ENCODE peak calls at places on chromosomes 16 and 17, in four cellular contexts. S is IMR-90, V is GM12878, T is endothelial cell of umbilical vein. U is an unnamed sample.

GRCh38 chr16:29899516-29900101 is at the start of gene SEZ6L2:
- DNase-seq in S (peak; percentile 86), V (no peak), T (peak; percentile 79), U (peak; percentile 77)

GRCh38 chr16:69701452-69701851 is 24.9 kb downstream of the NQO1 start:
- DNase-seq in S (no peak), V (no peak), T (no peak), U (no peak)

GRCh38 chr17:48753794-48754499 is 25.4 kb upstream of the HOXB13 start:
- DNase-seq in S (no peak), V (no peak), T (no peak), U (no peak)

GRCh38 chr16:70463235-70463634 is 8.8 kb downstream of the FCSK start:
- DNase-seq in S (no peak), V (no peak), T (no peak), U (no peak)

GRCh38 chr17:42142371-42142896 is 12.4 kb downstream of the RAB5C start:
- DNase-seq in S (peak; percentile 87), V (no peak), T (no peak), U (no peak)

GRCh38 chr16:14608604-14609003 is 21.5 kb downstream of the PARN start:
- DNase-seq in S (no peak), V (no peak), T (no peak), U (no peak)

GRCh38 chr16:11333696-11334095 is 11.6 kb upstream of the RMI2 start:
- DNase-seq in S (peak; percentile 64), V (no peak), T (no peak), U (no peak)

GRCh38 chr16:75570351-75571104 is 4.3 kb downstream of the GABARAPL2 start:
- DNase-seq in S (no peak), V (no peak), T (no peak), U (no peak)

GRCh38 chr17:41377546-41377945 is 4.6 kb downstream of the KRT34 start:
- DNase-seq in S (peak; percentile 37), V (no peak), T (peak; percentile 33), U (no peak)

GRCh38 chr16:424033-424622 is 1.3 kb upstream of the RAB11FIP3 start:
- DNase-seq in S (peak; percentile 94), V (no peak), T (peak; percentile 84), U (no peak)

GRCh38 chr16:56684926-56685590 is 2.8 kb downstream of the MT1X start:
- DNase-seq in S (no peak), V (no peak), T (no peak), U (no peak)

GRCh38 chr17:7478276-7479138 is 924 bp downstream of the ZBTB4 start:
- DNase-seq in S (peak; percentile 18), V (no peak), T (peak; percentile 35), U (peak; percentile 67)

GRCh38 chr16:84660973-84661372 is 12.7 kb downstream of the KLHL36 start:
- DNase-seq in S (no peak), V (no peak), T (peak; percentile 68), U (no peak)

GRCh38 chr16:31354394-31355291 is at the start of gene ITGAX:
- DNase-seq in S (peak; percentile 20), V (peak; percentile 70), T (peak; percentile 34), U (peak; percentile 79)

GRCh38 chr17:3922765-3923164 is 6.5 kb upstream of the P2RX1 start:
- DNase-seq in S (no peak), V (no peak), T (no peak), U (no peak)

DNA sequence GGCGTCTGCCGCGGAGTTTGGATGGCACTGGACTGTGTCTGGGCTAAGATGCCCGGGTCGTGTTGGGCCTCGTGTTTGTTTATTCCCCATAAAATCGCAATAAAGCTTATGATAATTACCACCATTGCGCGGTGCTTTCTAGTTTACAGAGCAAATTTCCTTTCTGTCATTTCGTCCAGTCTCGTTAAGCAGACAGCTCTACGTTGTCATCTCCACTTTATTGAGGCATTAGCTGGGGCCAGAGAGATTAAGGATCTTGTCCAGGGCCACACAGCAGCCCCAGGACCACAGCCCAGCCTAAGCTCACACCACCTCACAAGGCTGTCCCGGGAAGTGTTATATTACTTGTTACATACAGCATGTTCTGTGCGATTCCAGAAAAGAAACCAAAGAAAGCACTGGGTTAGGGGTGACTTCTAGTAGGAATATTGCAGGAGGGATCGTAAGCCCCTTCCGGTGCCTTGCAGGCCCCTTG is 6.4 kb downstream of the NOS2 start:
- DNase-seq in S (no peak), V (no peak), T (no peak), U (no peak)
- H3K4me2 ChIP-seq in S (peak overlapping the region; percentile 34), V (no peak overlapping the region), T (peak overlapping the region; percentile 19), U (no peak overlapping the region)

DNA sequence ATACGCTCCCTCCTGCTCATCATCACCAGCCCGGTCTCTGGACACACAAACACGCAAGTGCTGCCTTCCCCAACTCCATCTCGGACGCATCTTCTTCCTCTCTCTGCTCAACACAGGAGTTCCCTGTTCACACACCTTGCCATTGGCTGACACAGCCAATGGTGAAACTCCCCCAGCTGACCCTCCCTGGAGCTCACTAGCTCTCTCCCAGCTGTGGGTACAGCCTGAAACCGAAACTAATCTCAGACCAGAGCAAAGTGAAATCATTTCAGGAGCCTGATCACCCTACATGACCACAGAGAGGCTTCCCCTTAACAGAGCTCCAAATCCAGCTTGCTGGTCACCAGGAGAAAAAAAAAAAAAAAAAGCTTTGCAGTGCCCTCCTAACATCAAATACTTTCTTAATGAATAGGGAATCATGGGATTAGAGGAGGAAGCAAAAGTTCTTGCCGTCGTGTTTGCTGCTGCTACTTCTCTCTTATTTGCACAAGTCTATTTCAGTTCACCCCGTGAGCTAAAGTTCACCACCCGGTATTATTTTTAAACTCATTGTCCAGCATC is 8.3 kb downstream of the CUEDC1 start:
- DNase-seq in S (peak; percentile 78), V (peak; percentile 73), T (peak; percentile 70), U (no peak)
- TF ChIP-seq FOS in S (no peak), V (no peak), T (no peak), U (no peak)

GRCh38 chr17:29595943-29596774 is 3.2 kb downstream of the ANKRD13B start:
- DNase-seq in S (no peak), V (no peak), T (no peak), U (no peak)

GRCh38 chr17:29595107-29595942 is 2.4 kb downstream of the ANKRD13B start:
- DNase-seq in S (peak; percentile 49), V (no peak), T (no peak), U (no peak)

GRCh38 chr17:29594441-29595090 is 1.6 kb downstream of the ANKRD13B start:
- DNase-seq in S (no peak), V (no peak), T (no peak), U (no peak)

GRCh38 chr17:29596811-29597210 is 3.9 kb downstream of the ANKRD13B start:
- DNase-seq in S (no peak), V (no peak), T (no peak), U (peak; percentile 49)

DNA sequence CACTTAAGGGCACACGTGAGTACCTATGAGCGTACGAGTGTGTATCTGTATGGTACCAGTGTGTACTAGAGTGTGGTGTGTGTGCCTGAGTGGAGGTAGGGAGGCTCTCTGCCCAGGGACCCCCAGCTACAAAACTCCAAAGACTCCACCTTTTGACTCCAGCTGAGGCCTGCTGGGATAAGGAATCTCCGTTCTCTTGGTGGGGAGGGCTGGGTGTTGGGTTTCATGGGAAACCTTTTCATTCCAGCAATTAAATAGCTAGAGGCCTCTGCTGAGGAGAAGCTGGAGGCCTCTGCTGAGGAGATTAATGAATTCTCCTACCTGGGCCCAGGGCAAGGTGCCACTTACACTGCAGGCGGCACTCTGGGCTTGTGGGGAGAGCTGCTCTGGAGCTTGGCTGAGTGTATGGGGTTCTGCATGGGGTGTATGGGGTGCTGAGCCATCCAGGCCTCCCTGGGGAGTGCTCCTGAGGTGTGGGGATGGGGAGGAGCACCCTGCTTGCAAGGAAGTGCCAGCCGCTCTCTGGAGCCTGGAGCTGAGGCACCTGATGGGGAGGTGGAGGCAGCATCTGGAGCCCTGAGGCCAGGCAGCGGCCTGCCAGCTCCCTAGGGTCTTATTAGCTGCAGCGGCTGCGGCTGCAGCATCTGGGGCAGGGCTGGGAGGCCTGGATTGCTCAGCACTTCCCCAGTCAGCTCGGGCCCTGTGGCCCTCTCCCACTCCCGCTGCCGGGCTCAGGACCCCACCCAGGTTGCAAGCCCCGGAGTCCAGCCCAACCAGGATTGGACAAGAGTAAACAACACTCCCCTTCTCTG is 4.6 kb downstream of the ANKRD13B start:
- DNase-seq in S (no peak), V (no peak), T (no peak), U (no peak)
- H3K4me2 ChIP-seq in S (no peak overlapping the region), V (no peak overlapping the region), T (no peak overlapping the region), U (no peak overlapping the region)

GRCh38 chr16:71693168-71693567 is 31.3 kb downstream of the PHLPP2 start:
- DNase-seq in S (no peak), V (no peak), T (no peak), U (no peak)
- TF ChIP-seq FOS in S (no peak), V (no peak), T (no peak), U (no peak)

DNA sequence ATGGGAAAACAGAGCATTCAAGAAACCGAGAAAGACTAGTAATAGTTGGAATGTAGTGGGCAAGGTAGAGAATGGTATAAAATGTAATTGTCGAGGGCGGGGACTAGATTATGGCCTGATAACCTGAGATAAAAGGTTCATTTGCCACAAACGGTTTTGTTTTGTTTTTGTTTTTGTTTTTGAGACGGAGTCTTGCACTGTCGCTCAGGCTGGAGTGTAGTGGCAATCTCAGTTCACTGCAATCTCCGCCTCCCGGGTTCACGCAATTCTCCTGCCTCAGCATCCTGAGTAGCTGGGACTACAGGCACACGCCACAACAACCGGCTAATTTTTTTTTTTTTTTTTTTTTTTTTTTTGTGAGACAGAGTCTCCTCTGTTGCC is 1.4 kb downstream of the NEK8 start:
- DNase-seq in S (no peak), V (no peak), T (no peak), U (no peak)
- H3K4me2 ChIP-seq in S (no peak overlapping the region), V (no peak overlapping the region), T (no peak overlapping the region), U (no peak overlapping the region)

GRCh38 chr17:19371259-19372003 is 6.9 kb upstream of the MAPK7 start:
- DNase-seq in S (no peak), V (no peak), T (no peak), U (no peak)

GRCh38 chr17:19369107-19369778 is 6.7 kb upstream of the B9D1 start:
- DNase-seq in S (no peak), V (no peak), T (no peak), U (no peak)

GRCh38 chr17:19369846-19370492 is 7.4 kb upstream of the B9D1 start:
- DNase-seq in S (no peak), V (no peak), T (no peak), U (no peak)

GRCh38 chr17:19372004-19372365 is 6.3 kb upstream of the MAPK7 start:
- DNase-seq in S (no peak), V (no peak), T (no peak), U (no peak)

GRCh38 chr17:19370493-19370960 is 7.8 kb upstream of the MAPK7 start:
- DNase-seq in S (no peak), V (no peak), T (no peak), U (no peak)
- TF ChIP-seq FOS in S (no peak), V (no peak), T (no peak), U (no peak)

DNA sequence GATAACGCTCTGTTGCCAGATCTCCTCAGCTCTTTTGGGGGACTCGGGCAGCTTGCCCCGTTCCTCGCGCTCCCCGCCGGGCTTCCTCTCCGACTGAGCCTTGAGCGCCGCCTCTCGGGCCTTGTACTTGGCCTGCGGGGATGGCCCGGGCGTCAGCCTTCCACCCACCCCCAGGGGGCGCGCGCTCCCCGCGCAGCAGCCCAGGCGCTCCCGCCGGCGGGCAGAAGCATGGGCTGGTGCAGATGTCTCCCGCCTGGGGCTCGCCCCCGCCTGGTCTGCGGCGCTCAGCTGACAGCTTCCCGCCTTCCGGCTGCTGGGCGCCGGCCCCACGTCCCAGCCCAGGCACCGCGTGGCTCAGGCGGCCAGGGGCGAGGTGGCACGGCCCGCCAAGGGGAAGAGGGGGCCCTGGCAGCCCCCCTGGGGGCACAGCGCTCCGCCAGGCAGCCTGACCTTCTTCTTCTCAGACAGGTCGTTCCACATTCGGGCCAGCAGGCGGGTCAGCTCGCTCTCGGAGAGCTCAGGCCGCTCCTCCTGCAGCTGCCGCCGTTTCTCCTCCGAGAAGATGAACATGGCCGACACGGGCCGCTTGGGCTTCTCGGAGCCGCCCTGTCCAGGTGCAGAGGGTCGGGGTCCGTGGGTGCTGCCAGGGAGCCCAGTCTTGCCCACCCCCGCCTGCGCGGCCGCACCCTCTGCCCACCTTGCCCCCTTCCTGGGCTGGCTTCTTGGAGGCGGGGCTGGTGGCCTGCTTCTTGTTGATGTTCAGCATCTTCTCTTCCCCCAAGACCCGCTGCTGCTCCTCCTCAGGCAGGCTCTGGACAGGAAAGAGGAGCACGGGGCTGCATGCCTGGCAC is 8.9 kb downstream of the UBTF start:
- DNase-seq in S (peak; percentile 85), V (no peak), T (peak; percentile 89), U (peak; percentile 83)
- H3K4me2 ChIP-seq in S (peak overlapping the region; percentile 2), V (peak overlapping the region; percentile 83), T (peak overlapping the region; percentile 34), U (peak overlapping the region; percentile 28)

U was measured in K562.